ENCODE peak calls at places on chromosomes 4 and X, in six cellular contexts. One of them, this sample, is unnamed.

GRCh38 chr4:153348006-153348405 is 3.5 kb downstream of the MND1 start:
- DNase-seq in tibial artery: no peak
- DNase-seq in stomach: no peak
- DNase-seq in left lung: no peak
- DNase-seq in esophagus muscularis mucosa: no peak
- DNase-seq in astrocyte of the spinal cord: peak; percentile 35
- DNase-seq in this sample: peak; percentile 25

GRCh38 chrX:11944486-11944885 is 186.4 kb downstream of the MSL3 start:
- DNase-seq in astrocyte of the spinal cord: peak; percentile 55
- DNase-seq in esophagus muscularis mucosa: no peak
- DNase-seq in stomach: no peak
- DNase-seq in left lung: no peak
- DNase-seq in tibial artery: no peak
- DNase-seq in this sample: peak; percentile 76

GRCh38 chrX:30920271-30920670 is 31.2 kb upstream of the TAB3 start:
- DNase-seq in stomach: no peak
- DNase-seq in esophagus muscularis mucosa: no peak
- DNase-seq in astrocyte of the spinal cord: no peak
- DNase-seq in tibial artery: no peak
- DNase-seq in left lung: no peak
- DNase-seq in this sample: no peak

GRCh38 chrX:109403927-109404326 is 78.0 kb downstream of the GUCY2F start:
- DNase-seq in tibial artery: no peak
- DNase-seq in left lung: no peak
- DNase-seq in astrocyte of the spinal cord: no peak
- DNase-seq in esophagus muscularis mucosa: no peak
- DNase-seq in stomach: no peak
- DNase-seq in this sample: no peak

GRCh38 chrX:133921764-133922389 is 63.5 kb downstream of the GPC3 start:
- DNase-seq in left lung: peak; percentile 42
- DNase-seq in astrocyte of the spinal cord: no peak
- DNase-seq in stomach: peak; percentile 72
- DNase-seq in tibial artery: no peak
- DNase-seq in esophagus muscularis mucosa: no peak
- DNase-seq in this sample: peak; percentile 34

GRCh38 chr4:15241946-15242345 is 185.9 kb upstream of the C1QTNF7 start:
- DNase-seq in stomach: no peak
- DNase-seq in esophagus muscularis mucosa: no peak
- DNase-seq in astrocyte of the spinal cord: no peak
- DNase-seq in tibial artery: no peak
- DNase-seq in left lung: no peak
- DNase-seq in this sample: no peak

GRCh38 chr4:76016383-76016782 is 6.9 kb downstream of the CXCL10 start:
- DNase-seq in esophagus muscularis mucosa: no peak
- DNase-seq in stomach: no peak
- DNase-seq in left lung: no peak
- DNase-seq in tibial artery: no peak
- DNase-seq in astrocyte of the spinal cord: no peak
- DNase-seq in this sample: no peak

GRCh38 chr4:34619531-34620109 is 1624.7 kb downstream of the ARAP2 start:
- DNase-seq in tibial artery: no peak
- DNase-seq in left lung: no peak
- DNase-seq in stomach: no peak
- DNase-seq in esophagus muscularis mucosa: no peak
- DNase-seq in astrocyte of the spinal cord: peak; percentile 56
- DNase-seq in this sample: peak; percentile 4

GRCh38 chrX:17226736-17227135 is 148.3 kb upstream of the NHS start:
- DNase-seq in esophagus muscularis mucosa: no peak
- DNase-seq in tibial artery: no peak
- DNase-seq in astrocyte of the spinal cord: no peak
- DNase-seq in stomach: no peak
- DNase-seq in left lung: no peak
- DNase-seq in this sample: no peak

GRCh38 chrX:151019837-151020236 is 36.7 kb downstream of the HMGB3 start:
- DNase-seq in tibial artery: no peak
- DNase-seq in left lung: no peak
- DNase-seq in esophagus muscularis mucosa: no peak
- DNase-seq in astrocyte of the spinal cord: no peak
- DNase-seq in stomach: no peak
- DNase-seq in this sample: peak; percentile 15

GRCh38 chr4:83022724-83023427 is 12.1 kb upstream of the COPS4 start:
- DNase-seq in astrocyte of the spinal cord: peak; percentile 56
- DNase-seq in left lung: no peak
- DNase-seq in stomach: no peak
- DNase-seq in tibial artery: no peak
- DNase-seq in esophagus muscularis mucosa: no peak
- DNase-seq in this sample: peak; percentile 58

GRCh38 chrX:18649498-18649951 is 22.4 kb downstream of the RS1 start:
- DNase-seq in esophagus muscularis mucosa: no peak
- DNase-seq in astrocyte of the spinal cord: no peak
- DNase-seq in left lung: peak; percentile 56
- DNase-seq in tibial artery: no peak
- DNase-seq in stomach: no peak
- DNase-seq in this sample: no peak

GRCh38 chr4:55012363-55013255 is 112.8 kb downstream of the KDR start:
- DNase-seq in tibial artery: no peak
- DNase-seq in left lung: no peak
- DNase-seq in esophagus muscularis mucosa: no peak
- DNase-seq in astrocyte of the spinal cord: no peak
- DNase-seq in stomach: no peak
- DNase-seq in this sample: peak; percentile 61

GRCh38 chr4:74367656-74368055 is 2.7 kb downstream of the EREG start:
- DNase-seq in astrocyte of the spinal cord: no peak
- DNase-seq in esophagus muscularis mucosa: no peak
- DNase-seq in tibial artery: no peak
- DNase-seq in stomach: no peak
- DNase-seq in left lung: no peak
- DNase-seq in this sample: no peak
- H3K4me3 ChIP-seq in astrocyte of the spinal cord: no peak overlapping the region
- H3K4me3 ChIP-seq in esophagus muscularis mucosa: no peak overlapping the region
- H3K4me3 ChIP-seq in tibial artery: no peak overlapping the region
- H3K4me3 ChIP-seq in stomach: no peak overlapping the region
- H3K4me3 ChIP-seq in left lung: no peak overlapping the region
- H3K4me3 ChIP-seq in this sample: no peak overlapping the region

GRCh38 chr4:56626963-56627362 is 54.1 kb downstream of the HOPX start:
- DNase-seq in stomach: peak; percentile 48
- DNase-seq in esophagus muscularis mucosa: no peak
- DNase-seq in tibial artery: no peak
- DNase-seq in astrocyte of the spinal cord: no peak
- DNase-seq in left lung: no peak
- DNase-seq in this sample: no peak
- TF ChIP-seq CTCF in stomach: no peak
- TF ChIP-seq CTCF in esophagus muscularis mucosa: no peak
- TF ChIP-seq CTCF in tibial artery: no peak
- TF ChIP-seq CTCF in astrocyte of the spinal cord: no peak
- TF ChIP-seq CTCF in left lung: no peak
- TF ChIP-seq CTCF in this sample: peak; percentile 4

DNA sequence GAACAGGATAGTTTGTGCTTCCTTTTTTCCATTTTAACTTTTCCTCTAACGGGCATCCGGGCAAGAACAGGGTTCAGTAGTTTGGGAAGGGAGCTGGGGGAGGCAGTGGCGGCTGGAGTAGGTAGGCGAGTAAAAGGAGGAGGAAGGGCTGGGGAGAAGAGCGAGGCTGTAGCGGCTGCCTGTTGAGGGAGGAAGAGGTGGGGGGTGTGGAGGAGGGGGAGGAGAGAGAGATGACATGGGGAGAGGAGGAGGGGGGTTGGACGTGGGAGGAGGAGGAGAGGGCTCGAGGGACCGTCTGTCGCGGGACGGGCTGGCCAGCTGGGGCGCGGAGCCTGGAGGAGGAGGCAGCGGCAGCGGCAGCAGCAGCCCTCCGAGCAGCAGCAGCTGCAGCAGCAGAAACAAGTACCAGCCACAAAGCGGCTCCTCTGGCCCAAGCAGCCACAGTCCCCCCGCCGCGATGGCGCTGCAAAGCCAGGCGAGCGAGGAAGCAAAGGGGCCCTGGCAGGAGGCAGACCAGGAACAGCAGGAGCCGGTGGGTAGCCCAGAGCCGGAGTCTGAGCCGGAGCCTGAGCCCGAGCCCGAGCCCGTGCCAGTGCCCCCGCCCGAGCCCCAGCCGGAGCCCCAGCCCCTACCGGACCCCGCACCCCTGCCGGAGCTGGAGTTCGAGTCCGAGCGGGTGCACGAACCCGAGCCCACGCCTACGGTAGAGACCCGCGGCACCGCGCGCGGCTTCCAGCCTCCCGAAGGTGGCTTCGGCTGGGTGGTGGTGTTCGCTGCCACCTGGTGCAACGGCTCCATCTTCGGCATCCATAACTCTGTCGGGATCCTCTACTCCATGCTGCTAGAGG is at the start of gene SLC16A2:
- DNase-seq in left lung: peak; percentile 68
- DNase-seq in tibial artery: peak; percentile 90
- DNase-seq in astrocyte of the spinal cord: peak; percentile 83
- DNase-seq in esophagus muscularis mucosa: no peak
- DNase-seq in stomach: peak; percentile 52
- DNase-seq in this sample: peak; percentile 71
- H3K4me3 ChIP-seq in left lung: peak within 1 kb of the TSS; percentile 43
- H3K4me3 ChIP-seq in tibial artery: peak within 1 kb of the TSS; percentile 58
- H3K4me3 ChIP-seq in astrocyte of the spinal cord: peak within 1 kb of the TSS; percentile 50
- H3K4me3 ChIP-seq in esophagus muscularis mucosa: peak within 1 kb of the TSS; percentile 61
- H3K4me3 ChIP-seq in stomach: peak within 1 kb of the TSS; percentile 57
- H3K4me3 ChIP-seq in this sample: peak within 1 kb of the TSS; percentile 61

GRCh38 chrX:77276742-77277141 is 170.4 kb upstream of the FGF16 start:
- DNase-seq in astrocyte of the spinal cord: no peak
- DNase-seq in stomach: no peak
- DNase-seq in left lung: no peak
- DNase-seq in esophagus muscularis mucosa: no peak
- DNase-seq in tibial artery: no peak
- DNase-seq in this sample: no peak
- TF ChIP-seq CTCF in astrocyte of the spinal cord: no peak
- TF ChIP-seq CTCF in stomach: no peak
- TF ChIP-seq CTCF in left lung: no peak
- TF ChIP-seq CTCF in esophagus muscularis mucosa: no peak
- TF ChIP-seq CTCF in tibial artery: no peak
- TF ChIP-seq CTCF in this sample: no peak

DNA sequence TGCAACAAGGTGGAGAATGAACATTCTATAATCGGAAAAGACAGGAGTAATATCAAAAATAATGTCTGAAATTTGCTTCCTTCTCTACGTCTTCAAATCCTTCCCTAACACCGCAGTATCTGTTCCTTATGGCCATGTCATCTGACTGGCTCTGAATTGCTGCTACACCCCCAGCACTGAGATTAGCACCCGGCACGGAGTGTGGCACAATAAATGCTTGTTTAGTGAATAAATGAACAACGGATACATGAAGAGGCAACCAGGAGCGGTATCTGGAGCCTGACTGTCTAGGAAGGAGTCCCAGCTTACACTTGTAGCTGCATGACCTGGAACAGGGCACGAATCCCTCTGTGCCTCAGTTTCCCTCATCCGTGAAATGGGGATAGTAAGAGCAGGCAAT is 164.3 kb downstream of the AFAP1 start:
- DNase-seq in stomach: no peak
- DNase-seq in left lung: no peak
- DNase-seq in tibial artery: no peak
- DNase-seq in esophagus muscularis mucosa: no peak
- DNase-seq in astrocyte of the spinal cord: no peak
- DNase-seq in this sample: no peak
- H3K4me3 ChIP-seq in stomach: no peak overlapping the region
- H3K4me3 ChIP-seq in left lung: no peak overlapping the region
- H3K4me3 ChIP-seq in tibial artery: no peak overlapping the region
- H3K4me3 ChIP-seq in esophagus muscularis mucosa: no peak overlapping the region
- H3K4me3 ChIP-seq in astrocyte of the spinal cord: no peak overlapping the region
- H3K4me3 ChIP-seq in this sample: no peak overlapping the region

GRCh38 chr4:140373328-140374129 is at the start of gene SCOC:
- DNase-seq in astrocyte of the spinal cord: peak; percentile 100
- DNase-seq in tibial artery: peak; percentile 100
- DNase-seq in esophagus muscularis mucosa: peak; percentile 100
- DNase-seq in left lung: peak; percentile 99
- DNase-seq in stomach: peak; percentile 99
- DNase-seq in this sample: peak; percentile 99

GRCh38 chr4:140374130-140374477 is 658 bp downstream of the SCOC start:
- DNase-seq in left lung: no peak
- DNase-seq in astrocyte of the spinal cord: no peak
- DNase-seq in stomach: no peak
- DNase-seq in esophagus muscularis mucosa: no peak
- DNase-seq in tibial artery: no peak
- DNase-seq in this sample: no peak

GRCh38 chr4:140367738-140368137 is 5.7 kb upstream of the SCOC start:
- DNase-seq in astrocyte of the spinal cord: peak; percentile 61
- DNase-seq in stomach: no peak
- DNase-seq in left lung: peak; percentile 37
- DNase-seq in tibial artery: no peak
- DNase-seq in esophagus muscularis mucosa: no peak
- DNase-seq in this sample: peak; percentile 36

GRCh38 chr4:140368686-140369085 is 4.8 kb upstream of the SCOC start:
- DNase-seq in esophagus muscularis mucosa: no peak
- DNase-seq in left lung: no peak
- DNase-seq in stomach: no peak
- DNase-seq in tibial artery: no peak
- DNase-seq in astrocyte of the spinal cord: no peak
- DNase-seq in this sample: no peak

DNA sequence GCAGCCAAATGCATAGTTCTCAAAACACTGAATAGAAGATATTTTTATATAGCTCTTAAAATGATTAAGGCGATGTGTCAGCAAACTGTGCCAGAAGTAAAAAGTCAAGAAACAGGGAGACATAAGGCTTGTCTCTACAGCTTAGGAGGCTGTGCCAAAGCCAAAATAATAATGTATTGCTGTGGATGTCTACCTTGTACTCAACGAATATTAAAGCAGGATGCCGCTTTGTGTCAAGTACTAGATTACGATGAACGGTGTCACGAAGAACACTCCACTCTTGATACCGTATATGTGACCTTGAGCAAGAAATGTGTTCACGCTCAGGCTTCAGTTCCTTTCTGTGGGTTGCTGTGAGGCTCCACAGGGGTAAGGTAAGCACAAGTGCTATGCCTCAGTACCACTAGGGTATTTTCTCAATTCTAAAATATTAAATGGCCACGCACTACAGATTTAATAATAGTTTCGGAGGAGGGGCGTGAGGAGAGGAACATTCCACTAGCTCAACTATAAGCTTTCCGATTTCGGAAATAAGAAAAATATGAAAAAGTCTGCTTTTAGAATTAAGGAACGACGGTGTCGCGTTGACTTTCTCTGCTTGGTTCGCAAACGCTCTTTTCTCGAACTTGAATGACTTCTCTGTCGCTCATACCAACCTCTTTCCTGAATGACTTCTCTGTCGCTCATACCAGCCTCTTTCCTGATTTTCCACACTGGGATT is 679 bp upstream of the SCOC start:
- DNase-seq in tibial artery: no peak
- DNase-seq in astrocyte of the spinal cord: peak; percentile 39
- DNase-seq in esophagus muscularis mucosa: no peak
- DNase-seq in left lung: no peak
- DNase-seq in stomach: no peak
- DNase-seq in this sample: peak; percentile 31
- TF ChIP-seq CTCF in tibial artery: peak; percentile 34
- TF ChIP-seq CTCF in astrocyte of the spinal cord: no peak
- TF ChIP-seq CTCF in esophagus muscularis mucosa: no peak
- TF ChIP-seq CTCF in left lung: peak; percentile 12
- TF ChIP-seq CTCF in stomach: peak; percentile 10
- TF ChIP-seq CTCF in this sample: peak; percentile 24

GRCh38 chr4:143699331-143700059 is 980 bp downstream of the FREM3 start:
- DNase-seq in astrocyte of the spinal cord: no peak
- DNase-seq in stomach: no peak
- DNase-seq in tibial artery: no peak
- DNase-seq in esophagus muscularis mucosa: no peak
- DNase-seq in left lung: no peak
- DNase-seq in this sample: no peak
- H3K4me3 ChIP-seq in astrocyte of the spinal cord: no peak overlapping the region
- H3K4me3 ChIP-seq in stomach: peak overlapping the region; percentile 44
- H3K4me3 ChIP-seq in tibial artery: peak overlapping the region; percentile 40
- H3K4me3 ChIP-seq in esophagus muscularis mucosa: peak overlapping the region; percentile 41
- H3K4me3 ChIP-seq in left lung: peak overlapping the region; percentile 16
- H3K4me3 ChIP-seq in this sample: no peak overlapping the region

GRCh38 chrX:1537031-1537715 is at the start of gene P2RY8:
- DNase-seq in left lung: peak; percentile 76
- DNase-seq in astrocyte of the spinal cord: no peak
- DNase-seq in esophagus muscularis mucosa: no peak
- DNase-seq in stomach: peak; percentile 63
- DNase-seq in tibial artery: peak; percentile 76
- DNase-seq in this sample: peak; percentile 41
- TF ChIP-seq CTCF in left lung: no peak
- TF ChIP-seq CTCF in astrocyte of the spinal cord: no peak
- TF ChIP-seq CTCF in esophagus muscularis mucosa: no peak
- TF ChIP-seq CTCF in stomach: no peak
- TF ChIP-seq CTCF in tibial artery: no peak
- TF ChIP-seq CTCF in this sample: no peak

This sample was measured in choroid plexus epithelial cell.